ENCODE peak calls at places on chromosomes 16 and 17, in five cellular contexts. F, S, N, Y and V are unnamed samples.

GRCh38 chr17:68697850-68698313 is 96.7 kb upstream of the FAM20A start:
- DNase-seq in N (no peak), S (peak), Y (no peak), F (no peak), V (peak)

GRCh38 chr16:17313085-17313611 is 157.6 kb downstream of the XYLT1 start:
- DNase-seq in Y (no peak), S (peak), F (no peak), N (no peak), V (peak)

GRCh38 chr16:86462334-86463084 is 47.8 kb upstream of the FOXF1 start:
- DNase-seq in Y (no peak), N (no peak), S (no peak), F (peak), V (no peak)

GRCh38 chr17:47621293-47622178 is 28.2 kb upstream of the KPNB1 start:
- DNase-seq in Y (peak), S (peak), F (peak), N (peak), V (peak)

GRCh38 chr16:81005644-81006471 is 827 bp downstream of the CMC2 start:
- DNase-seq in S (peak), Y (no peak), N (peak), F (no peak), V (no peak)

GRCh38 chr17:50935201-50936124 is 69.3 kb upstream of the TOB1 start:
- DNase-seq in N (no peak), Y (no peak), S (no peak), F (no peak), V (no peak)

GRCh38 chr17:17343896-17344506 is 40.8 kb downstream of the NT5M start:
- DNase-seq in S (no peak), Y (no peak), N (no peak), F (no peak), V (no peak)

GRCh38 chr16:2251281-2252111 is at the start of gene ECI1:
- DNase-seq in S (peak), F (peak), Y (peak), N (peak), V (peak)

GRCh38 chr17:34771891-34772290 is 189.4 kb downstream of the CCT6B start:
- DNase-seq in F (no peak), S (no peak), N (no peak), Y (no peak), V (no peak)

GRCh38 chr16:86289304-86289703 is 221.0 kb upstream of the FOXF1 start:
- DNase-seq in S (no peak), Y (no peak), N (no peak), F (no peak), V (no peak)

GRCh38 chr17:65660947-65661346 is 99.5 kb upstream of the AXIN2 start:
- DNase-seq in F (no peak), Y (no peak), S (peak), N (peak), V (peak)

GRCh38 chr16:2700786-2701185 is 18.5 kb downstream of the KCTD5 start:
- DNase-seq in F (no peak), N (no peak), Y (no peak), S (no peak), V (no peak)

GRCh38 chr17:37506678-37507077 is 17.0 kb downstream of the DUSP14 start:
- DNase-seq in Y (no peak), F (no peak), S (peak), N (peak), V (no peak)

GRCh38 chr17:13230350-13230900 is 212.6 kb upstream of the ELAC2 start:
- DNase-seq in F (no peak), N (no peak), S (peak), Y (no peak), V (no peak)

GRCh38 chr17:55510986-55511721 is at the start of gene SMIM36:
- DNase-seq in N (no peak), F (no peak), Y (no peak), S (no peak), V (no peak)

GRCh38 chr17:68709995-68710780 is 109.0 kb upstream of the FAM20A start:
- DNase-seq in Y (no peak), S (no peak), N (peak), F (no peak), V (peak)

GRCh38 chr17:28327031-28327607 is 8.1 kb downstream of the TMEM97 start:
- DNase-seq in S (no peak), Y (no peak), N (no peak), F (no peak), V (no peak)

GRCh38 chr17:65359016-65359415 is 202.4 kb downstream of the AXIN2 start:
- DNase-seq in N (peak), F (peak), S (no peak), Y (no peak), V (peak)

GRCh38 chr16:70778901-70779309 is 22.1 kb downstream of the VAC14 start:
- DNase-seq in S (no peak), F (peak), N (peak), Y (peak), V (peak)

GRCh38 chr16:81996664-81997529 is 14.4 kb downstream of the SDR42E1 start:
- DNase-seq in N (peak), Y (peak), F (no peak), S (peak), V (peak)

GRCh38 chr17:80443916-80444708 is 29.1 kb downstream of the ENDOV start:
- DNase-seq in Y (no peak), N (peak), S (no peak), F (no peak), V (no peak)

GRCh38 chr17:76388966-76389888 is 4.8 kb downstream of the SPHK1 start:
- DNase-seq in N (no peak), S (no peak), F (no peak), Y (no peak), V (no peak)

GRCh38 chr17:79814966-79815835 is 18.3 kb upstream of the CBX8 start:
- DNase-seq in Y (no peak), N (no peak), S (no peak), F (no peak), V (no peak)

GRCh38 chr16:75379911-75380847 is 53.1 kb downstream of the CFDP1 start:
- DNase-seq in F (no peak), N (no peak), S (peak), Y (no peak), V (no peak)

GRCh38 chr17:44417553-44417952 is 28.1 kb upstream of the ITGA2B start:
- DNase-seq in Y (no peak), N (no peak), F (peak), S (no peak), V (peak)

GRCh38 chr16:83136924-83137323 is 510.2 kb downstream of the CDH13 start:
- DNase-seq in F (no peak), S (no peak), N (no peak), Y (no peak), V (no peak)

GRCh38 chr17:47733414-47734288 is 615 bp downstream of the TBX21 start:
- DNase-seq in Y (no peak), F (no peak), S (peak), N (no peak), V (no peak)

GRCh38 chr17:70924776-70925175 is 755.4 kb downstream of the KCNJ2 start:
- DNase-seq in S (no peak), N (no peak), F (no peak), Y (no peak), V (no peak)

DNA sequence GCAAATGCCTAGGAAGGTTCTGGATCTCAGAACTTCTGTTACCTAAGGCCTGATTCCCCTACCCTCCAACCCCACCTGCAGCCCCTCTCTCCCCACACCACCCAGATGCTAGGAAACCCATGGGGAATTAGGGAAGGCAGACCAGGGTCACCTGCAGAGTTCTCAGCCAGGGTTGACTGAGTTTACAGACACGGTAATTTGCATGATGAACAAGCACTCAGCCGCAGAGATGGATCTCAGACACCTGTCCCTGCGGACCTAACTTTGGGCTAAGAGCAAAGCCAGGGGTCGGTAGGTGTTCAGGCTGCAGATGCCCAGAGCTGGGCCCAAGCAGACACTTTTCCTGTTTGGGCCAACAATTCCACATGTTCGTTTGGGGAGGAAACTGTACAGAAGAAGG is 2.9 kb downstream of the ABI3 start:
- DNase-seq in F (no peak), S (no peak), Y (no peak), N (no peak), V (no peak)
- H3K4me3 ChIP-seq in F (no peak), S (no peak), Y (no peak), N (no peak), V (no peak)

GRCh38 chr17:39027037-39027436 is 59.8 kb upstream of the FBXO47 start:
- DNase-seq in Y (no peak), F (no peak), N (peak), S (no peak), V (no peak)
- H3K4me3 ChIP-seq in Y (peak), F (peak), N (peak), S (no peak), V (peak)

DNA sequence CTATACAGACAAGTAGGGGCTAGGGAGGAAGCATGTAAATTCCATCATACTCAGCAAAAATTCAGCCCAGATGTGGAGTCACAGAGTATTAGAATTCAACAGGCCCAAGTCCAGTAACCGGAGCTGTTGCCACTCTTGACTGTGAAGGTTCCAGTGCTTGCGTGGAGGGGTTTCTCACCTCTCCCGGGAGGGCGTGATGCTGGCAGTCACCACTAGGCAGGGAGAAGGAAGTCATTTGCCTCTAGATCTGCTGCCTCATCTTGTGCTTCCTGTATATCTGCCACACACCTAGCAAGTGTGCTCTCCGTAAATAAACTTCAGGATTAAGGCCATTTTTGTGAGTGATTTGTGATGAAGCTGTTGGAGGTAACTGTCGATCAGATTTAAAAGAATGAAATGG is 1.0 kb upstream of the CKLF start:
- DNase-seq in N (peak), Y (peak), S (peak), F (no peak), V (no peak)
- H3K4me3 ChIP-seq in N (no peak), Y (no peak), S (no peak), F (no peak), V (no peak)

GRCh38 chr16:682493-683395 is 1.4 kb downstream of the JMJD8 start:
- DNase-seq in Y (no peak), N (no peak), F (no peak), S (no peak), V (no peak)
- H3K4me3 ChIP-seq in Y (peak), N (peak), F (peak), S (peak), V (peak)

GRCh38 chr16:87653234-87653633 is 50.9 kb downstream of the JPH3 start:
- DNase-seq in F (no peak), N (no peak), S (peak), Y (no peak), V (no peak)
- H3K4me3 ChIP-seq in F (no peak), N (no peak), S (no peak), Y (no peak), V (no peak)

GRCh38 chr16:11583171-11583570 is 3.5 kb downstream of the LITAF start:
- DNase-seq in F (no peak), Y (no peak), S (no peak), N (no peak), V (no peak)
- H3K4me3 ChIP-seq in F (peak), Y (no peak), S (peak), N (no peak), V (no peak)

DNA sequence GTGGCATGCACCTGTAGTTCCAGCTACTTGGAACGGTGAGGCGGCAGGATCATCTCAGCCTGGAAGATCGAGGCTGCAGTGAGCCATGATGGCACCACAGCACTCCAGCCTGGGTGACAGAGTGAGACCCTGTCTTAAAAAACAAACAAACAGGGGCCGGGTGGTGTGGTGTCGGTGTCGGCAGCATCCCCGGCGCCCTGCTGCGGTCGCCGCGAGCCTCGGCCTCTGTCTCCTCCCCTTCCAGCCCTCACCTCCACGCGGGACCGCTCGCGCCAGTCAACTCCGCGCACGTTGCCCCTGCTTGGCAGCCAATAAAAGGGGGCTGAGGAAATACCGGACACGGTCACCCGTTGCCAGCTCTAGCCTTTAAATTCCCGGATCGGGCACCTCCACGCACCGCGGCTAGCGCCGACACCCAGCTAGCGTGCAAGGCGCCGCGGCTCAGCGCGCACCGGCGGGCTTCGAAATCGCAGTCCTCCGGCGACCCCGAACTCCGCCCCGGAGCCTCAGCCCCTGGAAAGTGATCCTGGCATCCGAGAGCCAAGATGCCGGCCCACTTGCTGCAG is 204.7 kb downstream of the CDRT15L2 start:
- DNase-seq in N (no peak), S (no peak), Y (no peak), F (no peak), V (no peak)
- H3K4me3 ChIP-seq in N (no peak), S (no peak), Y (no peak), F (no peak), V (no peak)